ENCODE peak calls at places on chromosomes 11 and 22, in seven cellular contexts. One of them, this sample, is unnamed.

GRCh38 chr22:43555561-43556515 is 144.0 kb downstream of the MPPED1 start:
- DNase-seq in trophoblast cell: no peak
- DNase-seq in H1: no peak
- DNase-seq in neuronal stem cell: no peak
- DNase-seq in IMR-90: no peak
- DNase-seq in mesenchymal stem cell: no peak
- DNase-seq in H9: no peak
- DNase-seq in this sample: no peak

GRCh38 chr11:86758171-86758570 is 42.2 kb upstream of the PRSS23 start:
- DNase-seq in H1: no peak
- DNase-seq in IMR-90: no peak
- DNase-seq in H9: no peak
- DNase-seq in trophoblast cell: no peak
- DNase-seq in neuronal stem cell: no peak
- DNase-seq in mesenchymal stem cell: no peak
- DNase-seq in this sample: no peak

GRCh38 chr11:33996498-33997454 is 54.8 kb upstream of the CAPRIN1 start:
- DNase-seq in IMR-90: peak
- DNase-seq in H9: peak
- DNase-seq in neuronal stem cell: peak
- DNase-seq in mesenchymal stem cell: peak
- DNase-seq in trophoblast cell: peak
- DNase-seq in H1: peak
- DNase-seq in this sample: peak

GRCh38 chr22:41181349-41182241 is 23.5 kb upstream of the L3MBTL2 start:
- DNase-seq in H1: no peak
- DNase-seq in neuronal stem cell: no peak
- DNase-seq in IMR-90: peak
- DNase-seq in trophoblast cell: peak
- DNase-seq in H9: peak
- DNase-seq in mesenchymal stem cell: peak
- DNase-seq in this sample: peak

GRCh38 chr11:111387318-111387863 is 8.3 kb upstream of the POU2AF1 start:
- DNase-seq in mesenchymal stem cell: no peak
- DNase-seq in trophoblast cell: no peak
- DNase-seq in IMR-90: no peak
- DNase-seq in H1: no peak
- DNase-seq in H9: no peak
- DNase-seq in neuronal stem cell: no peak
- DNase-seq in this sample: no peak

GRCh38 chr22:48707749-48708557 is 1119.7 kb downstream of the BRD1 start:
- DNase-seq in IMR-90: no peak
- DNase-seq in mesenchymal stem cell: no peak
- DNase-seq in H9: no peak
- DNase-seq in trophoblast cell: no peak
- DNase-seq in H1: no peak
- DNase-seq in neuronal stem cell: no peak
- DNase-seq in this sample: no peak

GRCh38 chr11:30172872-30173271 is 57.9 kb upstream of the FSHB start:
- DNase-seq in H9: no peak
- DNase-seq in IMR-90: no peak
- DNase-seq in mesenchymal stem cell: no peak
- DNase-seq in neuronal stem cell: no peak
- DNase-seq in H1: no peak
- DNase-seq in trophoblast cell: no peak
- DNase-seq in this sample: no peak

GRCh38 chr11:74570266-74571061 is 21.9 kb upstream of the POLD3 start:
- DNase-seq in H1: no peak
- DNase-seq in trophoblast cell: peak
- DNase-seq in IMR-90: peak
- DNase-seq in mesenchymal stem cell: peak
- DNase-seq in H9: peak
- DNase-seq in neuronal stem cell: peak
- DNase-seq in this sample: peak

GRCh38 chr11:15714641-15715399 is 600.1 kb downstream of the INSC start:
- DNase-seq in H9: no peak
- DNase-seq in trophoblast cell: no peak
- DNase-seq in H1: no peak
- DNase-seq in IMR-90: peak
- DNase-seq in mesenchymal stem cell: peak
- DNase-seq in neuronal stem cell: no peak
- DNase-seq in this sample: no peak

GRCh38 chr11:119051440-119052162 is 5.4 kb downstream of the HYOU1 start:
- DNase-seq in mesenchymal stem cell: no peak
- DNase-seq in H1: no peak
- DNase-seq in neuronal stem cell: no peak
- DNase-seq in trophoblast cell: no peak
- DNase-seq in H9: no peak
- DNase-seq in IMR-90: no peak
- DNase-seq in this sample: no peak

GRCh38 chr11:128453444-128454336 is 133.7 kb downstream of the ETS1 start:
- DNase-seq in H9: no peak
- DNase-seq in H1: no peak
- DNase-seq in mesenchymal stem cell: peak
- DNase-seq in neuronal stem cell: no peak
- DNase-seq in trophoblast cell: no peak
- DNase-seq in IMR-90: peak
- DNase-seq in this sample: no peak

GRCh38 chr11:2686360-2687222 is 13.2 kb downstream of the KCNQ1OT1 start:
- DNase-seq in trophoblast cell: no peak
- DNase-seq in neuronal stem cell: no peak
- DNase-seq in mesenchymal stem cell: no peak
- DNase-seq in H9: no peak
- DNase-seq in H1: no peak
- DNase-seq in IMR-90: no peak
- DNase-seq in this sample: no peak

GRCh38 chr11:120710354-120711187 is 199.0 kb downstream of the GRIK4 start:
- DNase-seq in trophoblast cell: peak
- DNase-seq in mesenchymal stem cell: peak
- DNase-seq in H9: peak
- DNase-seq in IMR-90: peak
- DNase-seq in H1: peak
- DNase-seq in neuronal stem cell: peak
- DNase-seq in this sample: peak

GRCh38 chr11:3920148-3920852 is 64.8 kb downstream of the STIM1 start:
- DNase-seq in H1: no peak
- DNase-seq in mesenchymal stem cell: peak
- DNase-seq in trophoblast cell: no peak
- DNase-seq in neuronal stem cell: no peak
- DNase-seq in H9: no peak
- DNase-seq in IMR-90: peak
- DNase-seq in this sample: no peak

GRCh38 chr22:21714059-21714770 is 21.4 kb downstream of the YPEL1 start:
- DNase-seq in mesenchymal stem cell: no peak
- DNase-seq in IMR-90: no peak
- DNase-seq in H9: no peak
- DNase-seq in H1: no peak
- DNase-seq in trophoblast cell: no peak
- DNase-seq in neuronal stem cell: no peak
- DNase-seq in this sample: no peak

GRCh38 chr11:11806586-11806985 is 35.2 kb upstream of the USP47 start:
- DNase-seq in neuronal stem cell: no peak
- DNase-seq in mesenchymal stem cell: no peak
- DNase-seq in IMR-90: no peak
- DNase-seq in trophoblast cell: no peak
- DNase-seq in H9: no peak
- DNase-seq in H1: no peak
- DNase-seq in this sample: no peak

GRCh38 chr11:8927233-8927632 is 5.5 kb downstream of the C11orf16 start:
- DNase-seq in mesenchymal stem cell: no peak
- DNase-seq in IMR-90: no peak
- DNase-seq in trophoblast cell: no peak
- DNase-seq in H1: no peak
- DNase-seq in neuronal stem cell: no peak
- DNase-seq in H9: no peak
- DNase-seq in this sample: no peak

GRCh38 chr11:6486938-6487337 is 5.6 kb downstream of the TIMM10B start:
- DNase-seq in neuronal stem cell: no peak
- DNase-seq in H1: no peak
- DNase-seq in IMR-90: no peak
- DNase-seq in H9: no peak
- DNase-seq in trophoblast cell: no peak
- DNase-seq in mesenchymal stem cell: no peak
- DNase-seq in this sample: peak

GRCh38 chr11:16356751-16357365 is 512 bp upstream of the SOX6 start:
- DNase-seq in trophoblast cell: no peak
- DNase-seq in mesenchymal stem cell: peak
- DNase-seq in neuronal stem cell: no peak
- DNase-seq in H9: no peak
- DNase-seq in H1: no peak
- DNase-seq in IMR-90: peak
- DNase-seq in this sample: no peak

GRCh38 chr11:9330387-9331384 is 16.3 kb upstream of the TMEM41B start:
- DNase-seq in IMR-90: peak
- DNase-seq in neuronal stem cell: no peak
- DNase-seq in trophoblast cell: peak
- DNase-seq in H9: no peak
- DNase-seq in H1: no peak
- DNase-seq in mesenchymal stem cell: peak
- DNase-seq in this sample: no peak

GRCh38 chr11:96817488-96817887 is 427.7 kb downstream of the JRKL start:
- DNase-seq in IMR-90: no peak
- DNase-seq in trophoblast cell: peak
- DNase-seq in H1: no peak
- DNase-seq in neuronal stem cell: no peak
- DNase-seq in H9: no peak
- DNase-seq in mesenchymal stem cell: peak
- DNase-seq in this sample: no peak

GRCh38 chr22:26751217-26751616 is 93.8 kb downstream of the MIAT start:
- DNase-seq in H9: peak
- DNase-seq in trophoblast cell: no peak
- DNase-seq in H1: peak
- DNase-seq in neuronal stem cell: peak
- DNase-seq in mesenchymal stem cell: peak
- DNase-seq in IMR-90: no peak
- DNase-seq in this sample: peak

GRCh38 chr11:26319906-26320305 is 12.0 kb upstream of the ANO3 start:
- DNase-seq in mesenchymal stem cell: peak
- DNase-seq in neuronal stem cell: no peak
- DNase-seq in IMR-90: no peak
- DNase-seq in H9: peak
- DNase-seq in trophoblast cell: no peak
- DNase-seq in H1: no peak
- DNase-seq in this sample: peak

GRCh38 chr11:118060081-118060661 is 16.7 kb upstream of the TMPRSS4 start:
- DNase-seq in H9: no peak
- DNase-seq in neuronal stem cell: no peak
- DNase-seq in mesenchymal stem cell: no peak
- DNase-seq in IMR-90: no peak
- DNase-seq in H1: no peak
- DNase-seq in trophoblast cell: peak
- DNase-seq in this sample: no peak

GRCh38 chr22:47221840-47222615 is 459.6 kb downstream of the TBC1D22A start:
- DNase-seq in IMR-90: no peak
- DNase-seq in neuronal stem cell: no peak
- DNase-seq in H9: peak
- DNase-seq in trophoblast cell: no peak
- DNase-seq in H1: no peak
- DNase-seq in mesenchymal stem cell: no peak
- DNase-seq in this sample: no peak

GRCh38 chr11:63680842-63681207 is 475 bp upstream of the RTN3 start:
- DNase-seq in H1: no peak
- DNase-seq in trophoblast cell: no peak
- DNase-seq in H9: no peak
- DNase-seq in neuronal stem cell: no peak
- DNase-seq in IMR-90: no peak
- DNase-seq in mesenchymal stem cell: no peak
- DNase-seq in this sample: peak

GRCh38 chr11:125626381-125626950 is 1.5 kb downstream of the CHEK1 start:
- DNase-seq in H1: peak
- DNase-seq in trophoblast cell: peak
- DNase-seq in H9: no peak
- DNase-seq in IMR-90: peak
- DNase-seq in mesenchymal stem cell: no peak
- DNase-seq in neuronal stem cell: no peak
- DNase-seq in this sample: no peak

DNA sequence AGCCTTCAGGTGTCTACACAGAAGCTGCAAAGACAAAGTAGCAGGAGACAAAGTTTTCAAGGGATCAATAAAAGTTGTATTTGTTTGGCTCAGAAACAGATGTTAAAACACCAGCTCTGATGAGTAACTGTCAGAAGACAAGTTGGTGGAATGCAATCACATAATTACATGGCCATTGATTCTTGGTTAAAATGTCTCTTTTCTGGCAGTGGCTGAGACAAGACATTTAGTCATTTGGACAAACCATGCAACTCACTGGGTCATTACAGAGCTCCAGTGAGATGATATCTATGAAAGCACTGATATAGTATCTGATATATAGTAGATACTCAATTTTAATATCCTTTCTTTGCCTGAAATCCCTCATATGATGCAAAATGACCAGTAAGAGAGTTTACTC is 95.2 kb downstream of the SLC1A2 start:
- DNase-seq in neuronal stem cell: no peak
- DNase-seq in IMR-90: no peak
- DNase-seq in H9: no peak
- DNase-seq in H1: no peak
- DNase-seq in mesenchymal stem cell: no peak
- DNase-seq in trophoblast cell: no peak
- DNase-seq in this sample: no peak
- H3K23ac ChIP-seq in neuronal stem cell: no peak
- H3K23ac ChIP-seq in IMR-90: no peak
- H3K23ac ChIP-seq in H9: no peak
- H3K23ac ChIP-seq in H1: no peak
- H3K23ac ChIP-seq in mesenchymal stem cell: no peak
- H3K23ac ChIP-seq in trophoblast cell: no peak
- H3K23ac ChIP-seq in this sample: no peak

GRCh38 chr22:46004105-46004866 is 27.3 kb upstream of the WNT7B start:
- DNase-seq in IMR-90: no peak
- DNase-seq in H1: no peak
- DNase-seq in mesenchymal stem cell: no peak
- DNase-seq in neuronal stem cell: no peak
- DNase-seq in trophoblast cell: no peak
- DNase-seq in H9: no peak
- DNase-seq in this sample: no peak
- H3K23ac ChIP-seq in IMR-90: no peak
- H3K23ac ChIP-seq in H1: no peak
- H3K23ac ChIP-seq in mesenchymal stem cell: no peak
- H3K23ac ChIP-seq in neuronal stem cell: no peak
- H3K23ac ChIP-seq in trophoblast cell: no peak
- H3K23ac ChIP-seq in H9: no peak
- H3K23ac ChIP-seq in this sample: no peak

DNA sequence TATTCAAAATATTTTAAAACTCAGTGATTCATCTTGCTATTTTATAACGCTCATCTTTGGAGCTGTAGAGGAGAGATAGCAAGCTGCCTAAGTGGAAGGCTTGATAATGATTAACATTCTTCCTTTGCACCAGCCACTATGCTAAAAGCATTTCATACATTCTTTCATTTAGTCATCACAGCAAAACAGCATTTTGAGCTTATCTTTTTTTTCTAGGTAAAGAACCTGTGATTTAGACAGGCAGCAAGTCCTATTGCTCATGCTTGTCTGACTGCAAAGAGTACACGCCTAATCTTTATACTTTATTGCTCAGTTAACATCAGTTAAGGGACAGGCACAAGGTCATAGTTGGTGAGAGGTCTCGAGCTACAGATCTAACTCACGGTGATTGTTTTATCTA is 713.1 kb upstream of the ARHGAP42 start:
- DNase-seq in neuronal stem cell: no peak
- DNase-seq in trophoblast cell: peak
- DNase-seq in mesenchymal stem cell: no peak
- DNase-seq in H1: no peak
- DNase-seq in IMR-90: no peak
- DNase-seq in H9: no peak
- DNase-seq in this sample: peak
- H3K23ac ChIP-seq in neuronal stem cell: no peak
- H3K23ac ChIP-seq in trophoblast cell: no peak
- H3K23ac ChIP-seq in mesenchymal stem cell: no peak
- H3K23ac ChIP-seq in H1: no peak
- H3K23ac ChIP-seq in IMR-90: no peak
- H3K23ac ChIP-seq in H9: no peak
- H3K23ac ChIP-seq in this sample: no peak

GRCh38 chr11:35103366-35104194 is 35.4 kb upstream of the CD44 start:
- DNase-seq in neuronal stem cell: no peak
- DNase-seq in H1: no peak
- DNase-seq in IMR-90: peak
- DNase-seq in trophoblast cell: no peak
- DNase-seq in mesenchymal stem cell: peak
- DNase-seq in H9: no peak
- DNase-seq in this sample: no peak
- H3K23ac ChIP-seq in neuronal stem cell: no peak
- H3K23ac ChIP-seq in H1: no peak
- H3K23ac ChIP-seq in IMR-90: no peak
- H3K23ac ChIP-seq in trophoblast cell: no peak
- H3K23ac ChIP-seq in mesenchymal stem cell: no peak
- H3K23ac ChIP-seq in H9: no peak
- H3K23ac ChIP-seq in this sample: no peak

This sample was measured in mesendoderm.